ENCODE peak calls at places on chromosomes 16 and 17, in eight cellular contexts. F is thoracic aorta; W is ovary; B is CD8-positive, alpha-beta T cell; Q is fibroblast of lung; G is colonic mucosa; H is upper lobe of right lung; M is SK-N-SH. D is an unnamed sample.

GRCh38 chr16:67547423-67548264 is 14.7 kb upstream of the CTCF start:
- DNase-seq in G (peak; percentile 48), F (no peak), M (no peak), Q (no peak), H (peak; percentile 61), B (peak; percentile 36), W (peak; percentile 30), D (no peak)

GRCh38 chr17:63171428-63172205 is 205.6 kb downstream of the TANC2 start:
- DNase-seq in M (no peak), H (no peak), Q (peak; percentile 63), W (no peak), G (no peak), F (no peak), B (no peak), D (no peak)

GRCh38 chr17:77721823-77722160 is 236.7 kb upstream of the TNRC6C start:
- DNase-seq in Q (no peak), W (no peak), B (no peak), H (no peak), F (no peak), M (no peak), G (peak; percentile 3), D (no peak)

GRCh38 chr17:77471984-77472836 is 331.4 kb downstream of the SEC14L1 start:
- DNase-seq in H (peak; percentile 79), B (no peak), W (peak; percentile 67), M (peak; percentile 67), F (no peak), G (no peak), Q (peak; percentile 90), D (peak; percentile 82)

GRCh38 chr17:73247728-73248127 is 14.0 kb downstream of the CPSF4L start:
- DNase-seq in F (no peak), Q (peak; percentile 30), H (no peak), M (no peak), B (no peak), G (no peak), W (no peak), D (no peak)

GRCh38 chr17:58956997-58957724 is 149.5 kb downstream of the TRIM37 start:
- DNase-seq in B (no peak), G (no peak), H (no peak), W (no peak), F (no peak), M (no peak), Q (peak; percentile 75), D (no peak)

GRCh38 chr17:19333736-19334290 is 28.7 kb downstream of the B9D1 start:
- DNase-seq in W (no peak), M (no peak), B (no peak), Q (no peak), G (no peak), H (peak; percentile 48), F (no peak), D (no peak)

GRCh38 chr17:64385187-64386083 is 5.2 kb downstream of the PECAM1 start:
- DNase-seq in M (no peak), Q (peak; percentile 96), F (peak; percentile 10), G (no peak), H (peak; percentile 60), B (peak; percentile 39), W (peak; percentile 86), D (peak; percentile 52)

GRCh38 chr16:22425036-22425801 is 50.8 kb upstream of the CDR2 start:
- DNase-seq in W (peak; percentile 43), M (no peak), G (no peak), H (no peak), F (no peak), B (no peak), Q (peak; percentile 34), D (peak; percentile 60)

GRCh38 chr16:57784334-57784733 is 18.0 kb downstream of the KIFC3 start:
- DNase-seq in H (no peak), W (no peak), Q (no peak), B (no peak), M (no peak), F (no peak), G (no peak), D (no peak)

GRCh38 chr17:21042434-21043295 is at the start of gene USP22:
- DNase-seq in W (no peak), M (peak; percentile 92), H (no peak), B (peak; percentile 90), F (no peak), G (peak; percentile 40), Q (no peak), D (no peak)

GRCh38 chr16:57555831-57556230 is 13.4 kb downstream of the ADGRG5 start:
- DNase-seq in G (no peak), Q (no peak), W (no peak), M (no peak), H (no peak), F (no peak), B (no peak), D (no peak)

GRCh38 chr16:61228371-61228770 is 807.9 kb downstream of the CDH8 start:
- DNase-seq in Q (no peak), H (no peak), B (no peak), W (no peak), G (no peak), F (no peak), M (no peak), D (no peak)

GRCh38 chr17:79953335-79953734 is 82.3 kb downstream of the TBC1D16 start:
- DNase-seq in M (no peak), B (no peak), Q (no peak), F (no peak), H (no peak), G (no peak), W (peak; percentile 3), D (no peak)

GRCh38 chr17:32746280-32746679 is 130.6 kb downstream of the MYO1D start:
- DNase-seq in G (no peak), W (no peak), M (no peak), B (no peak), F (no peak), H (no peak), Q (no peak), D (no peak)

DNA sequence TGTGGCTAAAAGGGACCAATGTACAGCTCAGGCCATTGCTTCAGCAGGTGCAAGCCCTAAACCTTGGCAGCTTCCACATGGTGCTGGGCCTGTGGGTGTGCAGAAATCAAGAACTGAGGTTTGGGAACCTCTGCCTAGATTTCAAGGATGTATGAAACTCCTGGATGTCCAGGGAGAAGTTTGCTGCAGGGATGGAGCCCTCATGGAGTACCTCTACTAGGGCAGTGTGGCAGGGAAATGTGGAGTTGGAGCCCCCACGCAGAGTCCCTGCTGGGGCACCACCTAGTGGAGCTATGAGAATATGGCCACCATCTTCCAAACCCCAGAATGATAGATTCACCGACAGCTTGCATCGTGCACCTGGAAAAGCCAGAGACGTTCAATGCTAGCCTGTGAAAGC is 13.0 kb downstream of the EFCAB5 start:
- DNase-seq in M (no peak), H (no peak), G (no peak), B (no peak), Q (no peak), F (no peak), W (no peak), D (no peak)
- TF ChIP-seq CTCF in M (no peak), H (no peak), G (no peak), B (no peak), Q (no peak), F (no peak), W (no peak), D (no peak)

DNA sequence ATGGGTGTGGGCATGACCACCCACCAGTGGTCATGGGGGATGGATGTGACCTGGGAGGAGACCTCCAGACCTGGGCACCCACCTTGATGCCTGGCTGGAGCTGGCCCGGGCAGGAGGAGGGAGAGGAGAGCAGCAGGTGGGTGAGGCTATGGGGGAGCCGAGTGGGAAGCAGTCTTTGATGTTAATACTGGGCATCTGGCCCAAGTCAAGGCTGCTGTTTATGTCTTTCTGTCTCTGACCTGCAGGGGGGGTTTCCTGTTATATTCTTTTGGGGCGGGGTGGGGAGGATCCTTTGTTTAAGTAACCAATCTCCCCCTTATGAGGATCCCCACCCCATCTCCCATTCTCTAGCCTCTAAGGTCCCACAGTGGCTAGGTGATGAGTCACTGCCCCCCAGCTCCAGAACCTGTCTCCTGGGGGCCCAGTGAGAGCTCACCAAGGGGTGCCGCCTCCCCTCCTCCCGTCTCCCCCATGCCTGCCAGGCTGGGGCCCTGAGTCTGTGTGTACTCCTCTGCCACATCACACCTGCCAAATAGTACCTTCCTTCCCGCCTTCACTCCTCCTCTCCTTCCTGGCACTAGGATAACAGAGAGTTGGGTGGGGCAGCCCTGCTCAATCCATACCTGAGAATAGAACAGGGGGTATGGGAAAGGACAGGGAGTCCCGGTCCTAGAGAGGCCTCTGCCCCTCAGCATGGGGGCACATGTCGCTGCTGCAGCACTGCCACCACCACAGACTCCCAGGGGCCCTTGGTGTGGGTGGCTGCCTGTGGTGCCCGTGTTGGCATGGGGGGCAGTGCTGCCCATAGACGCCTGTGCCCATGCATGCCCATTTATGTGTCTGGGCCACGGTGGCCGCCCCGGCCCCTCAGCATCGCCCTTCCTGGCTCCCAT is 7.2 kb downstream of the THRA start:
- DNase-seq in M (peak; percentile 52), B (peak; percentile 11), G (peak; percentile 84), F (no peak), Q (peak; percentile 56), H (no peak), W (peak; percentile 71), D (peak; percentile 82)
- H3K4me1 ChIP-seq in M (peaks cover 55% of the 10 kb centered on the region), B (peaks cover 87% of the 10 kb centered on the region), G (peaks cover 64% of the 10 kb centered on the region), F (peaks cover 96% of the 10 kb centered on the region), Q (peaks cover 43% of the 10 kb centered on the region), H (peaks cover 88% of the 10 kb centered on the region), W (peaks cover 49% of the 10 kb centered on the region), D (peaks cover 13% of the 10 kb centered on the region)

GRCh38 chr17:68255151-68255550 is 7.3 kb downstream of the AMZ2 start:
- DNase-seq in F (no peak), Q (no peak), H (no peak), G (no peak), B (no peak), M (no peak), W (no peak), D (no peak)

GRCh38 chr17:68260051-68260762 is 12.4 kb downstream of the AMZ2 start:
- DNase-seq in F (no peak), W (no peak), M (no peak), Q (no peak), B (no peak), H (no peak), G (no peak), D (no peak)

GRCh38 chr17:68255731-68256538 is 8.1 kb downstream of the AMZ2 start:
- DNase-seq in Q (no peak), G (no peak), B (no peak), W (no peak), M (no peak), F (no peak), H (no peak), D (no peak)

GRCh38 chr17:68257924-68258323 is 10.1 kb downstream of the AMZ2 start:
- DNase-seq in B (no peak), W (no peak), H (no peak), G (no peak), M (no peak), Q (no peak), F (no peak), D (no peak)
- H3K27ac ChIP-seq in B (peak overlapping the region; percentile 75), W (no peak overlapping the region), H (no peak overlapping the region), G (no peak overlapping the region), M (no peak overlapping the region), Q (no peak overlapping the region), F (no peak overlapping the region), D (peak overlapping the region; percentile 83)

DNA sequence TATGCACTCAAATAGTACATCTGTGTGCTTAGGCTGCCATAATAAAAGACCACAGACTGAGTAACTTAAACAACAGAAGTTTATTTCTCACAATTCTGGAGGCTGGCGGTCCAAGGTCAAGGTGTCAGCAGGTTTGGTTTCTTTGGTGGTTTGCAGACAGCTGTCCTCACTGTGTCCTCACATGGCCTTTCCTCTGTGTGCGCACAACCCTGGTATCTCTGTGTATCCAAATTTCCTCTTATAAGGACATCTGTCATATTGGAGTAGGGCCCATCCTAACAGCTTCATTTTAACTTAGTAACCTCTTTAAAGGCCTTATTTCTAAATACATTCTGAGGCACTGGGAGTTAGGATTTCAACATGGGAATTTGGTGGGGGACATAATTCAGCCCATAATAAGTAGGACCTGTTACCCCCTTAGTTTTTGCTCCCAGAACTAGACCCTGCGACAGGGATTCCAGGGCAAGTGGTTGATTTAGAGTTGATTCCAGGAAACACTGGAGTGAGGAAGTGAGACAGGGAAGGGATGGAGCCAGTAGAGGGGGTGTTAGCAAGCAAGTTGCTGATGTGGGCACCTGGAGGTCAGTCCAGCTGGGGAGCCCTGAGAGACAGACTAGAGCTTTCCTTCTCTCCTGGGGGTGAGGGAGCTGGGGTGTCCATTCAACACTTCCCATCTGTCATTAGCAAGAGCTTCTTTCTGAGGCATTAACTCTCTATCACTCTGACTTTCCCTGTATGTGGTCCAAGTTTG is 10.9 kb upstream of the ALKBH5 start:
- DNase-seq in F (no peak), Q (peak; percentile 76), H (no peak), W (no peak), M (peak; percentile 20), B (no peak), G (no peak), D (no peak)
- TF ChIP-seq CTCF in F (no peak), Q (no peak), H (no peak), W (no peak), M (no peak), B (no peak), G (no peak), D (no peak)

D was measured in uterus.